ENCODE peak calls at places on chromosome 17, in five cellular contexts. U is A549, E is GM23338, M is GM12878, X is HepG2. S is an unnamed sample.

GRCh38 chr17:42409467-42410351 is 13.3 kb downstream of the CAVIN1 start:
- DNase-seq in X (no peak), U (peak; percentile 89), E (no peak), M (no peak), S (no peak)

GRCh38 chr17:77892469-77893143 is 65.9 kb upstream of the TNRC6C start:
- DNase-seq in M (no peak), X (peak; percentile 36), E (peak; percentile 91), U (no peak), S (peak; percentile 79)

GRCh38 chr17:66949501-66949900 is 15.0 kb upstream of the CACNG4 start:
- DNase-seq in X (no peak), U (no peak), E (no peak), M (no peak), S (no peak)

GRCh38 chr17:74852237-74853047 is 7.2 kb downstream of the GRIN2C start:
- DNase-seq in X (peak; percentile 67), M (no peak), E (peak; percentile 94), U (no peak), S (peak; percentile 95)

GRCh38 chr17:46929413-46929812 is 6.5 kb downstream of the GOSR2 start:
- DNase-seq in X (no peak), U (no peak), M (no peak), E (no peak), S (no peak)

GRCh38 chr17:2337152-2337810 is at the start of gene SGSM2:
- DNase-seq in U (peak; percentile 55), M (no peak), X (peak; percentile 42), E (peak; percentile 51), S (peak; percentile 80)

GRCh38 chr17:82840431-82840831 is 609 bp upstream of the ZNF750 start:
- DNase-seq in E (peak; percentile 42), X (no peak), M (no peak), U (no peak), S (no peak)

GRCh38 chr17:44759916-44760243 is 1.1 kb downstream of the ADAM11 start:
- DNase-seq in X (no peak), E (no peak), M (no peak), U (no peak), S (no peak)

GRCh38 chr17:14197582-14197981 is 39.1 kb downstream of the CDRT15 start:
- DNase-seq in M (no peak), U (no peak), E (no peak), X (no peak), S (no peak)

GRCh38 chr17:72599891-72600290 is 479.1 kb downstream of the SOX9 start:
- DNase-seq in E (no peak), M (no peak), X (no peak), U (no peak), S (no peak)

GRCh38 chr17:67829331-67829730 is 4.0 kb downstream of the BPTF start:
- DNase-seq in U (no peak), E (peak; percentile 27), M (peak; percentile 49), X (no peak), S (no peak)

GRCh38 chr17:6269474-6269873 is 165.4 kb downstream of the AIPL1 start:
- DNase-seq in U (peak; percentile 47), M (no peak), E (peak; percentile 82), X (no peak), S (peak; percentile 27)

GRCh38 chr17:32882734-32883133 is 5.8 kb upstream of the MYO1D start:
- DNase-seq in M (no peak), X (no peak), U (no peak), E (no peak), S (peak; percentile 68)

GRCh38 chr17:57758654-57759053 is 13.6 kb upstream of the CCDC182 start:
- DNase-seq in U (no peak), E (no peak), X (no peak), M (no peak), S (no peak)

GRCh38 chr17:70313450-70313849 is 144.1 kb downstream of the KCNJ2 start:
- DNase-seq in E (no peak), M (no peak), U (no peak), X (no peak), S (no peak)

GRCh38 chr17:34452769-34453168 is 89.7 kb upstream of the CCL1 start:
- DNase-seq in E (no peak), X (no peak), U (no peak), M (no peak), S (no peak)

GRCh38 chr17:76336756-76337412 is 16.8 kb downstream of the PRPSAP1 start:
- DNase-seq in X (no peak), E (no peak), U (no peak), M (no peak), S (no peak)

GRCh38 chr17:28715217-28715616 is 2.5 kb downstream of the RAB34 start:
- DNase-seq in U (no peak), E (no peak), X (no peak), M (no peak), S (no peak)

GRCh38 chr17:77392376-77393273 is 251.9 kb downstream of the SEC14L1 start:
- DNase-seq in U (peak; percentile 89), E (peak; percentile 87), M (no peak), X (peak; percentile 97), S (peak; percentile 66)

GRCh38 chr17:83173997-83174858 is 94.8 kb downstream of the METRNL start:
- DNase-seq in E (no peak), U (peak; percentile 37), X (peak; percentile 90), M (no peak), S (no peak)

GRCh38 chr17:66760324-66760723 is 74.6 kb upstream of the CACNG5 start:
- DNase-seq in U (no peak), E (no peak), X (no peak), M (no peak), S (no peak)

GRCh38 chr17:10018461-10018891 is 113.4 kb upstream of the RCVRN start:
- DNase-seq in U (no peak), M (peak; percentile 56), X (no peak), E (no peak), S (no peak)
- TF ChIP-seq JUNB in U (no peak), M (no peak), X (no peak), E (no peak), S (no peak)

GRCh38 chr17:1179635-1180433 is at the start of gene ABR:
- DNase-seq in U (no peak), E (peak; percentile 74), X (no peak), M (no peak), S (peak; percentile 75)
- TF ChIP-seq JUNB in U (no peak), E (no peak), X (no peak), M (no peak), S (no peak)

GRCh38 chr17:31054761-31055160 is 40.0 kb upstream of the NF1 start:
- DNase-seq in M (no peak), U (no peak), E (no peak), X (no peak), S (no peak)
- TF ChIP-seq JUNB in M (no peak), U (no peak), E (no peak), X (no peak), S (no peak)

DNA sequence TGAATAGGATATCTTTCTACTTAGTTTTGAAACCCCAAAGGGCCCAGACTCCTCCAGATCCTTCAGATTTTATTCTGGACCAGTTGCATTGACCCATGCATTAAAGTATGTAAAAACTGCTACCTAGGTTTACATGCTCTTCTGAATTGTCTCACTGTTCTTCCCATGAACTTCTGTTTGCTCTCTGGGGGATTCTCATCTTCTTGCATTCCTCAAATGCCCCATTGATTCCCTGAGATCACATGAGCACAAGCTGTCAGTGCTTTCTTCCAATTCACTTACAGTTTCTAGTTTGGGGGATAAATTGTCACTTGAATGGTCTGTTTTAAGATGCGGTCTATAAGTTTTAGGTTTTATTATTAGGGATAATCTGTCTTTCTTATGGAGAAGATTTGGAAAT is 188.9 kb upstream of the KIF2B start:
- DNase-seq in M (no peak), U (no peak), E (peak; percentile 34), X (no peak), S (no peak)
- TF ChIP-seq JUNB in M (no peak), U (no peak), E (no peak), X (no peak), S (no peak)

DNA sequence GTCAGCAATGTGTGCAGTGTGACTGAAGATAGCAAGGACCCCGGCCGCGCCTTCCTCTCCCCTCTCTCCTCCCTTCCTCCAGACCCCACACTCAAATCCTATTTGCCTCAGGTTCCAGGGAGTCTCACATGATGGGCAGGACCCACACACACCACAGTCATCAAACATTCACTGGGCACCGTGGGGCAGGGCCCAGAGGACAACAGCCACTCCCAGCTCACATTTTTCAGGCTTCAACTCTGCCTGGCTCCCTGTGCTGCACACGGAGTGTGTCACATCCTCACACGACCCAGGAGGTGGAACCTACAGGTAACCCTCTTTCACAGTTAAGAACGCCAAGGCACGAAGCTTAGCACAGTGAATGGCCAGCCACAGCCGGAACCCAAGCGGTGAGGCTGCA is 30.5 kb downstream of the PEMT start:
- DNase-seq in U (no peak), X (no peak), E (no peak), M (no peak), S (no peak)
- TF ChIP-seq JUNB in U (no peak), X (no peak), E (no peak), M (no peak), S (no peak)